ENCODE peak calls at places on chromosome 12, in five cellular contexts. K, M, X, Y and I are unnamed samples.

GRCh38 chr12:24389394-24389793 is 439.9 kb upstream of the SOX5 start:
- DNase-seq in K (no peak), M (no peak), X (no peak), Y (no peak), I (no peak)

GRCh38 chr12:31591308-31591901 is 469 bp upstream of the DENND5B start:
- DNase-seq in M (peak; percentile 73), Y (no peak), K (no peak), X (no peak), I (no peak)

GRCh38 chr12:92648242-92649031 is 54.4 kb upstream of the PLEKHG7 start:
- DNase-seq in Y (peak; percentile 59), M (no peak), K (no peak), X (peak; percentile 14), I (no peak)

GRCh38 chr12:107468976-107469375 is 216.6 kb upstream of the PWP1 start:
- DNase-seq in K (no peak), Y (no peak), M (no peak), X (no peak), I (no peak)

GRCh38 chr12:119669744-119670472 is 2.0 kb downstream of the PRKAB1 start:
- DNase-seq in Y (no peak), K (no peak), X (no peak), M (no peak), I (no peak)

GRCh38 chr12:108772247-108772646 is 40.9 kb upstream of the CORO1C start:
- DNase-seq in M (no peak), X (no peak), K (peak; percentile 25), Y (peak; percentile 98), I (no peak)

GRCh38 chr12:94818970-94819369 is 168.6 kb upstream of the TMCC3 start:
- DNase-seq in M (no peak), X (no peak), Y (no peak), K (no peak), I (no peak)

GRCh38 chr12:30278401-30278800 is 417.3 kb downstream of the IPO8 start:
- DNase-seq in K (no peak), M (no peak), X (no peak), Y (no peak), I (no peak)

GRCh38 chr12:57247041-57247440 is 3.9 kb downstream of the STAC3 start:
- DNase-seq in K (no peak), X (no peak), M (no peak), Y (no peak), I (no peak)

GRCh38 chr12:116516657-116517056 is 42.5 kb upstream of the MAP1LC3B2 start:
- DNase-seq in M (no peak), X (no peak), K (no peak), Y (no peak), I (no peak)

GRCh38 chr12:80602455-80602854 is 105.0 kb upstream of the MYF6 start:
- DNase-seq in K (no peak), M (no peak), X (no peak), Y (no peak), I (no peak)

GRCh38 chr12:55797068-55797467 is 20.5 kb downstream of the SARNP start:
- DNase-seq in X (peak; percentile 56), Y (no peak), K (no peak), M (peak; percentile 68), I (no peak)

GRCh38 chr12:122503783-122504590 is 3.3 kb upstream of the ZCCHC8 start:
- DNase-seq in Y (no peak), M (no peak), X (no peak), K (no peak), I (no peak)

GRCh38 chr12:51846911-51847829 is 1.3 kb downstream of the FIGNL2 start:
- DNase-seq in K (no peak), Y (no peak), X (no peak), M (peak; percentile 94), I (no peak)

GRCh38 chr12:51847830-51848727 is at the start of gene FIGNL2:
- DNase-seq in Y (no peak), M (peak; percentile 85), K (no peak), X (peak; percentile 12), I (no peak)

GRCh38 chr12:51845451-51845850 is 3.1 kb downstream of the FIGNL2 start:
- DNase-seq in X (no peak), Y (no peak), K (no peak), M (peak; percentile 73), I (no peak)

GRCh38 chr12:51848843-51849735 is 571 bp upstream of the FIGNL2 start:
- DNase-seq in Y (no peak), X (no peak), K (no peak), M (peak; percentile 96), I (no peak)

GRCh38 chr12:51846209-51846779 is 2.2 kb downstream of the FIGNL2 start:
- DNase-seq in Y (no peak), X (no peak), K (no peak), M (no peak), I (no peak)
- H3K4me3 ChIP-seq in Y (no peak overlapping the region), X (no peak overlapping the region), K (no peak overlapping the region), M (no peak overlapping the region), I (no peak overlapping the region)

GRCh38 chr12:1798734-1799067 is 21.7 kb upstream of the LRTM2 start:
- DNase-seq in X (no peak), Y (no peak), M (peak; percentile 2), K (no peak), I (no peak)

GRCh38 chr12:1799068-1799881 is 21.1 kb upstream of the LRTM2 start:
- DNase-seq in X (no peak), Y (no peak), K (no peak), M (peak; percentile 11), I (no peak)

GRCh38 chr12:1800646-1801284 is 19.6 kb upstream of the LRTM2 start:
- DNase-seq in M (peak; percentile 68), X (peak; percentile 54), K (no peak), Y (no peak), I (no peak)

GRCh38 chr12:1801285-1801975 is 18.9 kb upstream of the LRTM2 start:
- DNase-seq in Y (no peak), X (peak; percentile 29), K (no peak), M (peak; percentile 20), I (no peak)

GRCh38 chr12:1799882-1800645 is 20.3 kb upstream of the LRTM2 start:
- DNase-seq in Y (no peak), K (no peak), X (no peak), M (peak; percentile 18), I (no peak)
- H3K27ac ChIP-seq in Y (no peak overlapping the region), K (no peak overlapping the region), X (no peak overlapping the region), M (no peak overlapping the region), I (no peak overlapping the region)

GRCh38 chr12:28689398-28690175 is 459.5 kb upstream of the FAR2 start:
- DNase-seq in X (no peak), Y (no peak), M (no peak), K (no peak), I (no peak)
- H3K9ac ChIP-seq in X (no peak overlapping the region), Y (no peak overlapping the region), M (no peak overlapping the region), K (no peak overlapping the region), I (no peak overlapping the region)

DNA sequence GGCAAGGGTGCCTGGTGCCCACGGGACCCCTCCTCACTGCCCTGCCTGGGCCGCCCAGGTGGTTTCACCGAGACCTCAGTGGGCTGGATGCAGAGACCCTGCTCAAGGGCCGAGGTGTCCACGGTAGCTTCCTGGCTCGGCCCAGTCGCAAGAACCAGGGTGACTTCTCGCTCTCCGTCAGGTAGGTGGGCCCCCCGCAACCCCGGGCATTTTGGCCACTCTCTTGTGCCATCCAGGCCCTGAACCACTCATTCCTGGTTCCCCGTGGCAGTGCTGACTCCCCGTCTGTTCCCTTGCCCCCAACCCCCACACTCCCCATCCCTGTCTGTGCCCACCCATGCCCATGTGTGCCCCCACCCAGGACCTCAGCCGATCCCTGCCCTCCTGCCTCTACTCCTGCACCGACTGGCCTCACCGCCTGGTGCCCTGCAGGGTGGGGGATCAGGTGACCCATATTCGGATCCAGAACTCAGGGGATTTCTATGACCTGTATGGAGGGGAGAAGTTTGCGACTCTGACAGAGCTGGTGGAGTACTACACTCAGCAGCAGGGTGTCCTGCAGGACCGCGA is 480 bp downstream of the PTPN6 start:
- DNase-seq in M (peak; percentile 18), X (no peak), K (no peak), Y (no peak), I (no peak)
- H3K4me3 ChIP-seq in M (no peak overlapping the region), X (no peak overlapping the region), K (peak overlapping the region; percentile 95), Y (peak overlapping the region; percentile 80), I (no peak overlapping the region)

DNA sequence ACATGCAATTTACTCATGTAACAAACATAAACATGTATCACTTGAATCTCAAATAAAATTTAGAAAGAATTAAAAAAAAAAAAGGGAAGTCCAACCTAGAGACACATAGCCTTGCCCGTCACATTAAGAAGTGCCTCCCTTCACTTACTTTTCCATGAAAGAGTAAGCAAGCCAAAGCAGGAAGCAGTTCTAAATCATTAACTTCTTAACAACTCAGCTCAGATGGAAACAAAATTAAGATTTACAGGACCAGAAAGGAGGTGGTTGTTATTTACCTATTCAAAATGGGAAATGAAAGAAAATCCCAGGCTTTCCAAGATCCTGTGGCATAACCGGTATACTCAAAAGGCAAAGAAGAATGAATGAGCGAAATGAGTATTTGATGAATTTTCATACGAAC is 258.6 kb upstream of the DCN start:
- DNase-seq in K (no peak), X (no peak), M (no peak), Y (no peak), I (no peak)
- H3K27ac ChIP-seq in K (no peak overlapping the region), X (no peak overlapping the region), M (no peak overlapping the region), Y (no peak overlapping the region), I (no peak overlapping the region)

GRCh38 chr12:89211456-89211855 is 140.8 kb downstream of the DUSP6 start:
- DNase-seq in K (no peak), M (no peak), Y (no peak), X (peak; percentile 41), I (no peak)

GRCh38 chr12:89213139-89213538 is 139.2 kb downstream of the DUSP6 start:
- DNase-seq in K (no peak), M (no peak), X (no peak), Y (no peak), I (no peak)

GRCh38 chr12:89208661-89209096 is 143.6 kb downstream of the DUSP6 start:
- DNase-seq in K (no peak), Y (no peak), M (peak; percentile 35), X (peak; percentile 29), I (peak; percentile 40)

GRCh38 chr12:89212339-89212771 is 139.9 kb downstream of the DUSP6 start:
- DNase-seq in X (no peak), M (no peak), Y (no peak), K (no peak), I (no peak)

GRCh38 chr12:89210277-89210676 is 142.0 kb downstream of the DUSP6 start:
- DNase-seq in K (no peak), M (no peak), Y (no peak), X (no peak), I (no peak)
- H3K9ac ChIP-seq in K (no peak overlapping the region), M (no peak overlapping the region), Y (no peak overlapping the region), X (no peak overlapping the region), I (no peak overlapping the region)

GRCh38 chr12:45291518-45291917 is 75.6 kb downstream of the ANO6 start:
- DNase-seq in K (no peak), Y (no peak), X (no peak), M (no peak), I (no peak)

GRCh38 chr12:45292486-45293195 is 76.7 kb downstream of the ANO6 start:
- DNase-seq in K (no peak), Y (no peak), X (peak; percentile 29), M (no peak), I (no peak)

GRCh38 chr12:45289245-45290217 is 73.6 kb downstream of the ANO6 start:
- DNase-seq in Y (no peak), K (no peak), M (no peak), X (peak; percentile 55), I (no peak)

GRCh38 chr12:45286621-45287020 is 70.7 kb downstream of the ANO6 start:
- DNase-seq in Y (no peak), X (no peak), K (no peak), M (no peak), I (no peak)

GRCh38 chr12:45290218-45290609 is 74.3 kb downstream of the ANO6 start:
- DNase-seq in M (no peak), X (peak; percentile 88), Y (no peak), K (no peak), I (no peak)
- H3K4me3 ChIP-seq in M (no peak overlapping the region), X (no peak overlapping the region), Y (no peak overlapping the region), K (no peak overlapping the region), I (no peak overlapping the region)